ENCODE peak calls at places on chromosomes 4 and X, in four cellular contexts. G, K, V and O are unnamed samples.

GRCh38 chr4:176259330-176260090 is 9.5 kb downstream of the ASB5 start:
- DNase-seq in K (peak; percentile 61), G (peak; percentile 75), V (no peak), O (peak; percentile 72)

GRCh38 chr4:85486425-85487101 is 11.6 kb downstream of the ARHGAP24 start:
- DNase-seq in V (no peak), K (peak; percentile 47), G (peak; percentile 65), O (peak; percentile 68)

GRCh38 chr4:173211838-173212237 is 43.2 kb downstream of the GALNT7 start:
- DNase-seq in V (no peak), G (peak; percentile 66), K (peak; percentile 55), O (peak; percentile 82)

GRCh38 chr4:184423003-184423686 is 51.2 kb downstream of the IRF2 start:
- DNase-seq in K (no peak), V (no peak), G (no peak), O (no peak)

GRCh38 chr4:149113804-149114430 is 671.7 kb upstream of the NR3C2 start:
- DNase-seq in G (peak; percentile 74), V (no peak), K (peak; percentile 61), O (peak; percentile 67)

GRCh38 chr4:137370206-137370633 is 162.1 kb downstream of the PCDH18 start:
- DNase-seq in V (no peak), K (peak; percentile 78), G (peak; percentile 45), O (peak; percentile 80)

GRCh38 chr4:183636923-183637322 is 22.1 kb downstream of the RWDD4 start:
- DNase-seq in K (peak; percentile 81), G (no peak), V (no peak), O (peak; percentile 69)

GRCh38 chr4:110840221-110840654 is 217.4 kb upstream of the PITX2 start:
- DNase-seq in K (peak; percentile 86), V (no peak), G (peak; percentile 63), O (peak; percentile 13)

GRCh38 chrX:45445745-45446412 is 245.2 kb upstream of the DIPK2B start:
- DNase-seq in V (no peak), K (peak; percentile 78), G (peak; percentile 90), O (peak; percentile 73)

GRCh38 chr4:15551740-15552446 is 82.2 kb downstream of the CC2D2A start:
- DNase-seq in V (no peak), G (no peak), K (no peak), O (no peak)

GRCh38 chrX:39773923-39774803 is 323.6 kb downstream of the BCOR start:
- DNase-seq in V (no peak), G (no peak), K (peak; percentile 45), O (peak; percentile 50)

GRCh38 chr4:86043755-86044592 is 315.9 kb downstream of the MAPK10 start:
- DNase-seq in K (peak; percentile 81), V (no peak), G (peak; percentile 73), O (peak; percentile 78)

GRCh38 chr4:94758141-94758699 is 465 bp downstream of the BMPR1B start:
- DNase-seq in G (no peak), V (no peak), K (peak; percentile 24), O (peak; percentile 25)

GRCh38 chr4:75599647-75600046 is 30.7 kb downstream of the CDKL2 start:
- DNase-seq in G (no peak), V (no peak), K (no peak), O (no peak)

GRCh38 chr4:183635333-183635732 is 23.7 kb downstream of the RWDD4 start:
- DNase-seq in V (no peak), G (no peak), K (no peak), O (peak; percentile 14)

GRCh38 chrX:116317409-116317808 is 119.0 kb upstream of the SLC6A14 start:
- DNase-seq in V (no peak), K (peak; percentile 75), G (peak; percentile 48), O (peak; percentile 81)

GRCh38 chr4:2451821-2452785 is 16.8 kb upstream of the RNF4 start:
- DNase-seq in G (no peak), K (no peak), V (no peak), O (no peak)

GRCh38 chr4:142960867-142961644 is 115.0 kb upstream of the INPP4B start:
- DNase-seq in K (no peak), V (no peak), G (no peak), O (no peak)

GRCh38 chrX:10074241-10074941 is 82.4 kb upstream of the CLCN4 start:
- DNase-seq in K (no peak), V (no peak), G (no peak), O (no peak)

GRCh38 chr4:159389756-159390155 is 286.9 kb downstream of the RAPGEF2 start:
- DNase-seq in G (no peak), K (no peak), V (no peak), O (no peak)

GRCh38 chrX:4642114-4642513 is 928.7 kb upstream of the PRKX start:
- DNase-seq in K (no peak), G (no peak), V (no peak), O (no peak)

GRCh38 chrX:69173906-69174305 is 8.7 kb upstream of the PJA1 start:
- DNase-seq in V (no peak), K (no peak), G (no peak), O (no peak)

GRCh38 chrX:40103565-40104323 is 6.0 kb upstream of the BCOR start:
- DNase-seq in V (no peak), K (no peak), G (no peak), O (no peak)

GRCh38 chrX:154327026-154327820 is 31.6 kb downstream of the TKTL1 start:
- DNase-seq in G (no peak), V (no peak), K (peak; percentile 31), O (no peak)

GRCh38 chr4:91170756-91171155 is 1043.6 kb downstream of the CCSER1 start:
- DNase-seq in G (no peak), V (no peak), K (no peak), O (no peak)

GRCh38 chr4:80839792-80840191 is 190.7 kb upstream of the BMP3 start:
- DNase-seq in K (no peak), G (no peak), V (no peak), O (no peak)

GRCh38 chr4:186149872-186150271 is 41.5 kb upstream of the CYP4V2 start:
- DNase-seq in K (peak; percentile 80), G (peak; percentile 42), V (no peak), O (peak; percentile 64)

GRCh38 chrX:136872091-136872700 is 8.3 kb downstream of the RBMX start:
- DNase-seq in V (no peak), K (no peak), G (no peak), O (no peak)

GRCh38 chr4:89056953-89057398 is at the start of gene FAM13A:
- DNase-seq in K (peak; percentile 98), V (no peak), G (peak; percentile 98), O (peak; percentile 99)

GRCh38 chr4:38928886-38929285 is 61.3 kb downstream of the FAM114A1 start:
- DNase-seq in K (no peak), G (no peak), V (no peak), O (no peak)

GRCh38 chr4:147513952-147514351 is 33.1 kb downstream of the EDNRA start:
- DNase-seq in V (no peak), G (no peak), K (no peak), O (no peak)
- TF ChIP-seq CTCF in V (no peak), G (peak; percentile 9), K (peak; percentile 26), O (peak; percentile 34)

DNA sequence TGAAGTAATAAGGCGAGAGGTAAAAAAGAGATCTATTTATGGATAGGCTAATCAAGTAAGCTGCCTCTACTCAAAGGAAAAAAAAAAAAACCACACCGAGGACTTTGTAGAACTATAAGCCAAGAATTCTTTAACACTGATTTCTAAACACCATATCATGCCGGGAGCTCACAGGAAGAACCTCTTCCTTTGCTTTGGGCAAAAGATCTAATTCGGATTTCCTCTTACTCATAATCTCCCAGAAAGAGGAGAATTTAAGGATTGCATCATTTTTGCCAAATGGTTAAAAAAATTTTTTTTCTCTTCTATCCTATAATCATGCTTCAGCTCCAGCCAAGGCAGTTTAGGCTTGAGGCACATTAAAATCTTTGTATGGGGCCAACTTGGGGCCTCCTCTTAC is 95.5 kb downstream of the ZNF827 start:
- DNase-seq in V (no peak), K (peak; percentile 92), G (peak; percentile 82), O (peak; percentile 80)
- H3K4me3 ChIP-seq in V (no peak overlapping the region), K (no peak overlapping the region), G (no peak overlapping the region), O (no peak overlapping the region)

GRCh38 chr4:23680616-23681518 is 209.0 kb downstream of the PPARGC1A start:
- DNase-seq in K (peak; percentile 2), V (no peak), G (peak; percentile 26), O (peak; percentile 1)
- TF ChIP-seq CTCF in K (no peak), V (no peak), G (peak; percentile 12), O (no peak)

GRCh38 chrX:104342065-104342464 is 87.3 kb upstream of the ESX1 start:
- DNase-seq in V (no peak), K (no peak), G (no peak), O (no peak)

GRCh38 chrX:104347860-104348259 is 93.1 kb upstream of the ESX1 start:
- DNase-seq in G (peak; percentile 74), V (no peak), K (peak; percentile 30), O (peak; percentile 30)

DNA sequence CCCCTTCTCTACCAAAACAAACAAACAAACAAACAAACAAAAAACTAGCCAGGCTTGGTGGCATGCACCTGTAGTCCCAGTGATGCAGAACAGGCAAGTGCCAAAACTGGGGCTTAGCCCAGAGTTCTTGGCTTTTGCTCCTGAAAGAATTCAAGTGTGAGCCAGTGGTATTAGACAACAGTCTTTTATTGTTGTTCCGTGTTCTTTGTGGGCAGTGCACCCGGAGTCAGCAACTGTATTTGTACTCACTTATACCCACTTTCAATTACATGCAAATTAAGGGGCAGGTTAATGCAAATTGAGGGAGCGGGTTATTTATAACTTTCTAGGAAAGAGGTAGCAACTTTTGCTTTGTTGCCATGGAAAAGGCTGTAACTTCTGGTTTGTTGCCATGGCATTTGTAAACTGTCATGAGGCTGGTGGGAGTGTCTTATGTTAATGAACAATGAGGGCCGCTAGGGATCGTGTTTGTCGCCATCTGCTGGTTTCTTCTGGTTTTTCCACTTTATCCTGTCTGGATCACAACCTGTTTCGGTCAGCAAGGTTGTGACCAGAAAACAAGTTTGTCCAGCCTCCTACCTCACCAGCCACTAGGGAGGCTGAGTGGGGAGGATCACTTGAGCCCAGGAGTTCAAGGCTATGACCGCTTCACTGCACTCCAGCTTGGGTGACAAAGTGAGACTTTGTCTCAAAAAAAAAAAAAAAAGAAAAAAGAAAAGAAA is 88.8 kb upstream of the ESX1 start:
- DNase-seq in V (no peak), G (peak; percentile 83), K (peak; percentile 68), O (peak; percentile 90)
- H3K4me3 ChIP-seq in V (no peak overlapping the region), G (no peak overlapping the region), K (no peak overlapping the region), O (no peak overlapping the region)

DNA sequence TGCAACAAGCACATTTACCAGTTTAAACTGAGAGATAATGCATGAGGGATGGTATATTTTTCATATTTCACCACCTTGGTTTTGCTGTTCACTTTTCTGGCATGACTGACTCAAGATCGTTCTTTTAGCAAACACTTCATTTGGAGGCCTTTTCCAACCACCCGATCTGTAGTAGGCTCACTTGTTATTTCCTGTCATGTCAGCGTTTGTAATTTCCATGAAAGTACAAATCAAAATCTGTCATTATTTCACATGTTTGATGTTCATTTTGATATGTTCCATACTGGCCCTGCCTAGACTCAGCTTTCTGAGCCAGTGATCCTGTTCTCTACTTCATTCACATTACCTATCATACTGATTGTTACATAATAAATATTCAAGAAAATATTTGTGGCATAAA is 1888.3 kb upstream of the PCDH7 start:
- DNase-seq in K (no peak), V (no peak), G (no peak), O (no peak)
- TF ChIP-seq CTCF in K (no peak), V (no peak), G (no peak), O (no peak)